ENCODE peak calls at places on chromosomes 3 and 15, in seven cellular contexts. One of them, this sample, is unnamed.

GRCh38 chr3:38331257-38332022 is 15.1 kb upstream of the XYLB start:
- DNase-seq in foreskin fibroblast: no peak
- DNase-seq in BJ: no peak
- DNase-seq in ascending aorta: no peak
- DNase-seq in nephron progenitor cell: no peak
- DNase-seq in epithelial cell of esophagus: no peak
- DNase-seq in AG04450: no peak
- DNase-seq in this sample: no peak

GRCh38 chr3:9786209-9786739 is 6.0 kb downstream of the TADA3 start:
- DNase-seq in nephron progenitor cell: no peak
- DNase-seq in AG04450: no peak
- DNase-seq in ascending aorta: no peak
- DNase-seq in BJ: no peak
- DNase-seq in epithelial cell of esophagus: no peak
- DNase-seq in foreskin fibroblast: no peak
- DNase-seq in this sample: no peak

GRCh38 chr3:79154861-79155260 is 612.9 kb downstream of the ROBO1 start:
- DNase-seq in AG04450: no peak
- DNase-seq in BJ: no peak
- DNase-seq in epithelial cell of esophagus: no peak
- DNase-seq in nephron progenitor cell: no peak
- DNase-seq in foreskin fibroblast: no peak
- DNase-seq in ascending aorta: no peak
- DNase-seq in this sample: no peak

GRCh38 chr3:146334151-146334550 is 83.2 kb upstream of the PLSCR4 start:
- DNase-seq in ascending aorta: no peak
- DNase-seq in nephron progenitor cell: no peak
- DNase-seq in AG04450: no peak
- DNase-seq in BJ: no peak
- DNase-seq in foreskin fibroblast: peak; percentile 23
- DNase-seq in epithelial cell of esophagus: peak; percentile 30
- DNase-seq in this sample: no peak

GRCh38 chr3:194486540-194487288 is at the start of gene ATP13A3:
- DNase-seq in nephron progenitor cell: peak; percentile 83
- DNase-seq in epithelial cell of esophagus: peak; percentile 91
- DNase-seq in ascending aorta: peak; percentile 95
- DNase-seq in BJ: no peak
- DNase-seq in foreskin fibroblast: peak; percentile 88
- DNase-seq in AG04450: peak; percentile 77
- DNase-seq in this sample: peak; percentile 51

GRCh38 chr3:178498866-178499265 is 37.4 kb upstream of the KCNMB2 start:
- DNase-seq in ascending aorta: no peak
- DNase-seq in foreskin fibroblast: no peak
- DNase-seq in nephron progenitor cell: no peak
- DNase-seq in AG04450: no peak
- DNase-seq in BJ: no peak
- DNase-seq in epithelial cell of esophagus: no peak
- DNase-seq in this sample: no peak

GRCh38 chr3:107674371-107674770 is 151.6 kb downstream of the BBX start:
- DNase-seq in ascending aorta: peak; percentile 73
- DNase-seq in foreskin fibroblast: no peak
- DNase-seq in nephron progenitor cell: no peak
- DNase-seq in epithelial cell of esophagus: peak; percentile 76
- DNase-seq in BJ: no peak
- DNase-seq in AG04450: no peak
- DNase-seq in this sample: no peak

GRCh38 chr3:57682284-57682683 is 10.6 kb downstream of the DENND6A start:
- DNase-seq in AG04450: no peak
- DNase-seq in foreskin fibroblast: no peak
- DNase-seq in nephron progenitor cell: no peak
- DNase-seq in epithelial cell of esophagus: peak; percentile 29
- DNase-seq in ascending aorta: no peak
- DNase-seq in BJ: no peak
- DNase-seq in this sample: no peak

GRCh38 chr3:105553851-105554250 is 187.1 kb downstream of the ALCAM start:
- DNase-seq in epithelial cell of esophagus: no peak
- DNase-seq in nephron progenitor cell: no peak
- DNase-seq in BJ: peak; percentile 6
- DNase-seq in AG04450: no peak
- DNase-seq in foreskin fibroblast: peak; percentile 32
- DNase-seq in ascending aorta: no peak
- DNase-seq in this sample: no peak

DNA sequence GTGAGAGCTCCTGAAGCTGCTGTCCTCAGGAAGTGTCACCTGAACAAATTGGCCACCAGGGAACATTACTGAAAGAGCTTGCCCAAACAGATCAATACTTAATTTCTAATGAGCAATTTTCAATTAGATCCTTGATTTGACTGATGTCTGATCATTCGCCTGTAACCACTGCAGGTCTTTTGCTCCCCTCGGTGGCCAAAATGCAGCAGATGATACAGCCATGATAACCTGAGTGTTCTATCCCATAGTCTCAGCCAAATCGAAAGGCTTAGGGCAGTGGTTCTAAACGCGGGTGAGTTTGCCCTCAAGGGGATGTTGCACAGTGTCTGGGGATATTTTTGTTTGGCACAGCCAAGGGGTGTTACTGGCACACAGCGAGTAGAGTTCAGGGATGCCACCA is 57.7 kb upstream of the MEX3B start:
- DNase-seq in nephron progenitor cell: no peak
- DNase-seq in ascending aorta: no peak
- DNase-seq in epithelial cell of esophagus: no peak
- DNase-seq in AG04450: no peak
- DNase-seq in foreskin fibroblast: no peak
- DNase-seq in BJ: no peak
- DNase-seq in this sample: no peak
- TF ChIP-seq CTCF in nephron progenitor cell: no peak
- TF ChIP-seq CTCF in ascending aorta: no peak
- TF ChIP-seq CTCF in epithelial cell of esophagus: peak; percentile 32
- TF ChIP-seq CTCF in AG04450: peak; percentile 36
- TF ChIP-seq CTCF in foreskin fibroblast: peak; percentile 2
- TF ChIP-seq CTCF in BJ: peak; percentile 13
- TF ChIP-seq CTCF in this sample: no peak

DNA sequence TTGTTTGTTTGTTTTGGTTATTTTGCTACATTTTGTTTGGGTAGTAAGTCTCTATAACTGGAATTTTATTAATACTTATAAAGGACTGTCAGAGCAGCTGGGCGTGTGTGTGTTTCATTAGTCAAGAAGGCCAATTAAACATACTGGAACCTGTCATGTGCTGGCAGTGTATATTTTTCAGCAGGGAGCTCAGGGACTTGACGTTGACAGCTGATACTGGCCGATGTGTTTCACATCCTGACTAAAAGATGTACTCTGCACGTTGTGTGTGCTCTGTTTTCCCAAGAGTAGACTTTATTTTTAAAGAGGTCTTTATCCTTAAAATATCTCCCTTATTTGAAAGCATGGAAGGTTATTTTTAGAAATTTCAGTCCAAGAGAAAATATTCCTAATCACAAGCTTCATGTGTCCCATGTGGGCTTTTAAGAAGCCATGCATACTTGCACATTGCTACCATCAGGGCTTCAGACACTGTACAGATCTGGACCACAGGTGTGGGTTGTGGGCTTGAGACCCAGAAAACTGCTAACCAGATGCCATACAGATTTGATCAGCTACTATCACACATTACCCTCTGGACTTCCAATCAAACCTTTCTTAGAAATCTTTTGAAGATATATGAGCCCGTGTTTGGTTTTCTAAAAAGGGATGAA is 135.9 kb downstream of the FEZF2 start:
- DNase-seq in AG04450: no peak
- DNase-seq in BJ: no peak
- DNase-seq in ascending aorta: no peak
- DNase-seq in epithelial cell of esophagus: no peak
- DNase-seq in foreskin fibroblast: no peak
- DNase-seq in nephron progenitor cell: no peak
- DNase-seq in this sample: no peak
- TF ChIP-seq CTCF in AG04450: no peak
- TF ChIP-seq CTCF in BJ: no peak
- TF ChIP-seq CTCF in ascending aorta: no peak
- TF ChIP-seq CTCF in epithelial cell of esophagus: no peak
- TF ChIP-seq CTCF in foreskin fibroblast: no peak
- TF ChIP-seq CTCF in nephron progenitor cell: no peak
- TF ChIP-seq CTCF in this sample: no peak

GRCh38 chr3:197532388-197532787 is 23.4 kb downstream of the BDH1 start:
- DNase-seq in epithelial cell of esophagus: no peak
- DNase-seq in nephron progenitor cell: no peak
- DNase-seq in foreskin fibroblast: no peak
- DNase-seq in BJ: no peak
- DNase-seq in AG04450: no peak
- DNase-seq in ascending aorta: no peak
- DNase-seq in this sample: no peak

GRCh38 chr3:197527569-197527968 is 28.2 kb downstream of the BDH1 start:
- DNase-seq in ascending aorta: no peak
- DNase-seq in foreskin fibroblast: no peak
- DNase-seq in epithelial cell of esophagus: peak; percentile 33
- DNase-seq in BJ: no peak
- DNase-seq in AG04450: no peak
- DNase-seq in nephron progenitor cell: no peak
- DNase-seq in this sample: no peak

GRCh38 chr3:197525706-197526105 is 30.1 kb downstream of the BDH1 start:
- DNase-seq in foreskin fibroblast: no peak
- DNase-seq in nephron progenitor cell: no peak
- DNase-seq in ascending aorta: no peak
- DNase-seq in AG04450: no peak
- DNase-seq in epithelial cell of esophagus: peak; percentile 60
- DNase-seq in BJ: no peak
- DNase-seq in this sample: no peak

GRCh38 chr3:197524128-197524527 is 31.6 kb downstream of the BDH1 start:
- DNase-seq in ascending aorta: no peak
- DNase-seq in epithelial cell of esophagus: no peak
- DNase-seq in BJ: no peak
- DNase-seq in nephron progenitor cell: no peak
- DNase-seq in foreskin fibroblast: no peak
- DNase-seq in AG04450: no peak
- DNase-seq in this sample: no peak

DNA sequence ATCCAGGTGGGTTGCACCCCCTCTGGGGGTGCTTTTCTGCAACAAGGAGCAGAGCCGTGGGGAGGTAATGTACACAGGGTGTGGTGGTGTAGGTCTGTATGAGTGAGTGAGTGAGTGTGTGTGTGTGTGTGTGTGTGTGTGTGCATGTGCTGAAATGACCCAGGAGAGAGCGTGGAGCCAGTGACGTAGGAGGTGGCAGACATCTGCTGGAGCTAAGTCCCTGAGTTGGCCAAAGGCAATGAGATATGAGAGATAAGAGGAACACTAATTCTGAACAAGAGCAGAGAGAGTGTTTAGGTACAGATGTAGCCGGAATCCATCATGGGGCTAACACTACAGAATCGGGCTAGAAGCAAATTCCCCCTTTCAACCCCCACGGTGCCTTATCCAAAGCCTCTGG is 27.6 kb downstream of the BDH1 start:
- DNase-seq in epithelial cell of esophagus: no peak
- DNase-seq in nephron progenitor cell: no peak
- DNase-seq in BJ: no peak
- DNase-seq in ascending aorta: no peak
- DNase-seq in foreskin fibroblast: no peak
- DNase-seq in AG04450: no peak
- DNase-seq in this sample: no peak
- TF ChIP-seq CTCF in epithelial cell of esophagus: no peak
- TF ChIP-seq CTCF in nephron progenitor cell: no peak
- TF ChIP-seq CTCF in BJ: no peak
- TF ChIP-seq CTCF in ascending aorta: no peak
- TF ChIP-seq CTCF in foreskin fibroblast: no peak
- TF ChIP-seq CTCF in AG04450: no peak
- TF ChIP-seq CTCF in this sample: no peak

GRCh38 chr15:22811640-22812039 is 25.2 kb downstream of the NIPA1 start:
- DNase-seq in nephron progenitor cell: peak; percentile 18
- DNase-seq in ascending aorta: no peak
- DNase-seq in foreskin fibroblast: peak; percentile 3
- DNase-seq in BJ: no peak
- DNase-seq in epithelial cell of esophagus: peak; percentile 8
- DNase-seq in AG04450: no peak
- DNase-seq in this sample: no peak
- TF ChIP-seq CTCF in nephron progenitor cell: peak; percentile 17
- TF ChIP-seq CTCF in ascending aorta: no peak
- TF ChIP-seq CTCF in foreskin fibroblast: peak; percentile 44
- TF ChIP-seq CTCF in BJ: peak; percentile 28
- TF ChIP-seq CTCF in epithelial cell of esophagus: peak; percentile 23
- TF ChIP-seq CTCF in AG04450: peak; percentile 37
- TF ChIP-seq CTCF in this sample: peak; percentile 41

DNA sequence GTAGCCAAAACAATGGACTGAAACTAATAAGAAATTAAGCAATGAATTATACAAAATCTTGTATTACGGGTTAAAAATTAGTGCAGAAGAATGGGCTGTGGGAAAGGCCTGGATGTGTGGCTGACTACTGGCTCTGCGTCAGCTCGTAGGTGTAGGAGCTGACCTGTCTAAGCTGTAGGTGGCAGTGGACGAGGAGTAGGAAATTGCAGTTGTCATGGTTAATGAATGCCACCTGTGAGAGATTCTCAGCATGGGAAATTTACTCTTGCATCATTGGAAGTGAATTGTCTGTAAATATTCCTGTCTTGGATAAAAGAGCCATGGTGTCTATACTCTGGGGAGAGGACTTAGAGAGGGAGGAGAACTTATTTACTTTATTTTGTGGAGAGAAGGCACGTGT is 23.4 kb downstream of the CHRNA7 start:
- DNase-seq in epithelial cell of esophagus: no peak
- DNase-seq in AG04450: no peak
- DNase-seq in BJ: no peak
- DNase-seq in foreskin fibroblast: no peak
- DNase-seq in ascending aorta: no peak
- DNase-seq in nephron progenitor cell: no peak
- DNase-seq in this sample: no peak
- TF ChIP-seq CTCF in epithelial cell of esophagus: no peak
- TF ChIP-seq CTCF in AG04450: no peak
- TF ChIP-seq CTCF in BJ: no peak
- TF ChIP-seq CTCF in foreskin fibroblast: no peak
- TF ChIP-seq CTCF in ascending aorta: no peak
- TF ChIP-seq CTCF in nephron progenitor cell: no peak
- TF ChIP-seq CTCF in this sample: no peak

DNA sequence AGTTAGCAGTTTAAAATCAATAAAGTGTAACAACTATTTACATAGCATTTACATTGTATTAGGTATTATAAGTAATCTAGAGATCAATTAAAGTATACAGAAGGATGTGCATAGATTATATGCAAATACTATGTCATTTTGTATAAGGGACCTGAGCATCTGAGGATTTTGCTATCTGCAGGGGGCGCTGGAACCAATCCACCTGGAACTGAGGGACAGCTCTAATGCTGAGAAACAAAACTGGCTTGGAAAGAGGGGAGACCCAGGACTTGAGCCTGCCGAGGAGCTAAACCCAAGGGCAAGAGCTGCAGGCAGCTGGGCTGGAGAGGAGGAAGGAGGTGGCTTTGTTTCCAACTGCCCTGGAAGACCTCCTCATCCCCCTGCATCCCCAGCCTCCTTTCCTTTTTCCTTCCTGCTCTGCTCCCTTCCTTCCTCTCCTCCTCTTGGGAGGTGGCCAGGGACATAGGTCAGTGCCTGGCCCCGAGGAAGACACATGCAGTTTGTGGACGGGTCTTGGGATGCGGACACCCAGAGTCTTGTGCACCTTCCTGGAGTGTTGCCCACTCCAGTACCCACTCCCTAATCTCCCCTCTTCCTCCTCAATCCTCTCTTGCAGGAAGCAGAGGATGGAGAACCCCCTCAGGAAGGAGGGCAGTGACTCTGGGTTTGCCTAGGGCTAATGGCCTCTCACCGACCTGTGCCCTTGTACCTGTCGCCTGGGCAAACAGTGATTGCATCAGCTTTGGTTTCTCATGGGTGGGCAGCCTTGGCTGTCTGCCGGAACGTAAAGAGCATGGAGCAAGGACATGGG is 826 bp upstream of the RTP3 start:
- DNase-seq in nephron progenitor cell: peak; percentile 32
- DNase-seq in foreskin fibroblast: no peak
- DNase-seq in AG04450: no peak
- DNase-seq in epithelial cell of esophagus: peak; percentile 36
- DNase-seq in ascending aorta: no peak
- DNase-seq in BJ: no peak
- DNase-seq in this sample: no peak
- TF ChIP-seq CTCF in nephron progenitor cell: peak; percentile 31
- TF ChIP-seq CTCF in foreskin fibroblast: peak; percentile 20
- TF ChIP-seq CTCF in AG04450: peak; percentile 48
- TF ChIP-seq CTCF in epithelial cell of esophagus: peak; percentile 39
- TF ChIP-seq CTCF in ascending aorta: no peak
- TF ChIP-seq CTCF in BJ: peak; percentile 33
- TF ChIP-seq CTCF in this sample: peak; percentile 59